ENCODE peak calls at places on chromosomes 11 and 22, in six cellular contexts. C is bronchial epithelial cell; A is cardiac fibroblast; J is CD8-positive, alpha-beta T cell; Y is MCF 10A; F is CD4-positive, alpha-beta T cell. L is an unnamed sample.

GRCh38 chr11:61554172-61554988 is 26.5 kb downstream of the SYT7 start:
- DNase-seq in C (peak; percentile 53), A (no peak), J (no peak), F (no peak), Y (no peak), L (no peak)

GRCh38 chr11:65560555-65561418 is 2.6 kb upstream of the LTBP3 start:
- DNase-seq in C (peak; percentile 51), Y (peak; percentile 48), J (no peak), A (peak; percentile 63), F (no peak), L (no peak)

GRCh38 chr11:75337195-75337654 is 14.2 kb downstream of the ARRB1 start:
- DNase-seq in F (no peak), J (no peak), A (peak; percentile 65), C (peak; percentile 54), Y (peak; percentile 72), L (no peak)

GRCh38 chr22:23542933-23543332 is 37.2 kb downstream of the IGLL1 start:
- DNase-seq in Y (peak; percentile 50), A (peak; percentile 29), C (peak; percentile 29), J (no peak), F (no peak), L (no peak)

GRCh38 chr11:19730373-19730772 is 17.7 kb downstream of the NAV2 start:
- DNase-seq in A (no peak), Y (no peak), C (no peak), F (no peak), J (no peak), L (no peak)

GRCh38 chr22:46563381-46564083 is 26.1 kb upstream of the CELSR1 start:
- DNase-seq in C (peak; percentile 27), Y (peak; percentile 66), F (peak; percentile 72), A (peak; percentile 56), J (peak; percentile 79), L (peak; percentile 77)

GRCh38 chr11:69301491-69302401 is 7.8 kb downstream of the MYEOV start:
- DNase-seq in C (peak; percentile 80), F (no peak), J (no peak), Y (peak; percentile 96), A (peak; percentile 93), L (no peak)

GRCh38 chr11:17267576-17267975 is 9.0 kb upstream of the NUCB2 start:
- DNase-seq in C (peak; percentile 99), F (no peak), A (peak; percentile 89), Y (peak; percentile 65), J (no peak), L (no peak)

GRCh38 chr11:126544311-126545056 is 189.0 kb downstream of the ST3GAL4 start:
- DNase-seq in F (no peak), A (peak; percentile 5), J (no peak), C (peak; percentile 7), Y (peak; percentile 13), L (no peak)

GRCh38 chr22:39174498-39175120 is 22.1 kb upstream of the CBX7 start:
- DNase-seq in C (peak; percentile 47), A (peak; percentile 96), F (peak; percentile 62), J (peak; percentile 90), Y (peak; percentile 59), L (peak; percentile 41)

GRCh38 chr11:5808500-5809121 is at the start of gene OR52N2:
- DNase-seq in F (peak; percentile 64), A (peak; percentile 82), Y (peak; percentile 74), C (peak; percentile 50), J (peak; percentile 74), L (peak; percentile 58)

GRCh38 chr11:93715797-93716396 is 25.4 kb downstream of the TAF1D start:
- DNase-seq in A (no peak), Y (no peak), J (no peak), C (no peak), F (no peak), L (no peak)

GRCh38 chr11:131077340-131077739 is 161.1 kb upstream of the SNX19 start:
- DNase-seq in C (peak; percentile 82), J (no peak), A (no peak), F (no peak), Y (no peak), L (no peak)

GRCh38 chr11:6703247-6704063 is 20.3 kb upstream of the MRPL17 start:
- DNase-seq in C (peak; percentile 74), Y (peak; percentile 87), A (peak; percentile 80), F (no peak), J (no peak), L (no peak)

GRCh38 chr11:90341986-90342385 is 119.1 kb upstream of the CHORDC1 start:
- DNase-seq in C (no peak), A (no peak), J (no peak), F (no peak), Y (no peak), L (no peak)

GRCh38 chr11:120324932-120325810 is at the start of gene TLCD5:
- DNase-seq in C (no peak), Y (peak; percentile 55), J (peak; percentile 27), F (no peak), A (peak; percentile 61), L (peak; percentile 25)
- TF ChIP-seq CTCF in C (peak; percentile 9), Y (no peak), J (no peak), F (no peak), A (peak; percentile 14), L (no peak)

GRCh38 chr11:115613986-115614625 is 109.9 kb upstream of the CADM1 start:
- DNase-seq in Y (no peak), F (no peak), J (no peak), C (peak; percentile 85), A (peak; percentile 1), L (no peak)
- TF ChIP-seq CTCF in Y (no peak), F (no peak), J (no peak), C (peak; percentile 24), A (no peak), L (no peak)

DNA sequence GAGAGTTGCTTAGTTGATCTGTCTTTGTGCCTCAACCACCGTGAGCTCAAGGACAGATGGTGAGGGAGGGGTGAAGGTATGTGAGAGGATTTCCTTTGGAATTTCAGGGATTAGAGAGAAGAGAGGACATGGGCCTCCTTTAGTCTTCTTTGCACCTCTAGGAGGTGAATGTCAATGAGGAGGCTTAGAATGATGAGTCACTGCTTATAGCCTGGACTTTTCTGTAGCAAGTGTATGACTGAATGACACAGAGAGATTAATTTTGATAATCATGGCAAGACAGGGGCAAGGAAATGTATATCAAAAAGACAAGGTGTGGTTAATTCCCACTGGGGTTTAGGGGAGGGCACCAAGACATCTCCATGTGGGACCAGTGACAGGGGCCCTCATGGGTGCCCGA is 947.3 kb upstream of the TENM4 start:
- DNase-seq in F (no peak), C (peak; percentile 47), J (no peak), A (no peak), Y (peak; percentile 6), L (no peak)
- TF ChIP-seq CTCF in F (no peak), C (no peak), J (no peak), A (no peak), Y (no peak), L (no peak)

DNA sequence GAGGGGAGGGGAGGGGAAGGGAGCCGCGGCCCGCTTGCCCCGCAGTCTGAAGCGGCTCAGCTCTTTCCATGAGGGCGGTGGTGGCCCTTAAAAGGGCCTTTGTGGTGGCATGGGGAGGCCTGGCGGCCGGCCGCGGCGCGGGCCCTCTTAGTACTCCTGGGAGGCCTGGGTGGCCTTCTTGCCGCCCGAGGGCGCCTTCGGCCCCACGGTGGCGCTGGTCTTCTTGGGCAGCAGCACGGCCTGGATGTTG is 6.9 kb downstream of the DPAGT1 start:
- DNase-seq in C (peak; percentile 59), A (peak; percentile 86), J (no peak), F (no peak), Y (peak; percentile 78), L (no peak)
- TF ChIP-seq CTCF in C (peak; percentile 91), A (peak; percentile 72), J (peak; percentile 52), F (peak; percentile 62), Y (peak; percentile 57), L (no peak)

GRCh38 chr22:30968015-30968923 is at the start of gene MORC2:
- DNase-seq in J (no peak), F (no peak), A (no peak), Y (no peak), C (peak; percentile 23), L (no peak)

GRCh38 chr22:30964858-30965257 is 3.7 kb downstream of the MORC2 start:
- DNase-seq in C (no peak), A (no peak), Y (no peak), J (no peak), F (no peak), L (no peak)

GRCh38 chr22:30968924-30969531 is at the start of gene TUG1:
- DNase-seq in J (peak; percentile 96), F (peak; percentile 96), Y (peak; percentile 98), C (peak; percentile 90), A (peak; percentile 99), L (peak; percentile 93)

GRCh38 chr22:30970356-30970746 is 1.3 kb downstream of the TUG1 start:
- DNase-seq in Y (no peak), F (no peak), C (no peak), A (no peak), J (no peak), L (no peak)

GRCh38 chr22:30969532-30970355 is 679 bp downstream of the TUG1 start:
- DNase-seq in C (peak; percentile 25), Y (peak; percentile 37), A (peak; percentile 56), J (no peak), F (no peak), L (no peak)
- TF ChIP-seq CTCF in C (peak; percentile 16), Y (no peak), A (peak; percentile 22), J (no peak), F (no peak), L (no peak)

DNA sequence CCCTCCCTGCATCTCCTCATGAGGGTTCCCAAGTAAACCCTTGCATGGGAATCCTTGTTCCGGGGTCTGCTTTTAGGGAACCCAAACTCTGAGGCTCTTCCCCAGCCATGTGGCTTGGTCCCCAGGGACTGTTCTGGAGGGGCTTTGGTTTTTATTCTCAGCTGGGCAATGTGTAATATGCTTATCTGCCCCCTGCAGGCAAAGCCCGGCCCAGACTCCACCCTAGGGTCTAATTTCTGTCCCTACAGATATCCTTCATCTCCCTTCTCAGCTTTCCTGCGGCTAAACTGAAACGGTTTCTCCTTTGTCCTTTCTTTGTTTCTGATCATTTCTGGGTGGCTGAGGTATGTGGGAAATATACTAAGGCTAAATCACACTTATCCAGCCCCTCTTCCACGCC is 37.1 kb downstream of the TST start:
- DNase-seq in C (no peak), Y (no peak), A (no peak), F (no peak), J (no peak), L (no peak)
- TF ChIP-seq CTCF in C (no peak), Y (no peak), A (no peak), F (no peak), J (no peak), L (no peak)

L was measured in activated B cell treated with CpG ODN at 0.5 μM for 24 hours.